ENCODE peak calls at places on chromosomes 1 and 21, in seven cellular contexts. N is pancreas, L is cardiac muscle cell, J is left ventricle myocardium inferior, Q is adrenal gland, S is astrocyte, A is ovary. M is an unnamed sample. For H3K27me3, the result is how much of the 10 kb centered on the place peaks cover.

GRCh38 chr1:241770115-241770514 is 77.9 kb upstream of the EXO1 start:
- DNase-seq in N (no peak), L (no peak), J (no peak), Q (no peak), S (no peak), A (no peak), M (no peak)

GRCh38 chr1:169475806-169476205 is 9.9 kb downstream of the SLC19A2 start:
- DNase-seq in N (no peak), L (no peak), J (no peak), Q (no peak), S (no peak), A (no peak), M (no peak)

GRCh38 chr1:192516776-192517297 is 58.7 kb upstream of the RGS1 start:
- DNase-seq in N (no peak), L (no peak), J (no peak), Q (no peak), S (peak), A (no peak), M (no peak)

GRCh38 chr1:93483606-93484005 is 35.7 kb downstream of the FNBP1L start:
- DNase-seq in N (no peak), L (no peak), J (no peak), Q (no peak), S (no peak), A (no peak), M (no peak)

GRCh38 chr1:178066904-178067531 is 26.9 kb upstream of the RASAL2 start:
- DNase-seq in N (no peak), L (peak), J (no peak), Q (no peak), S (peak), A (no peak), M (no peak)

GRCh38 chr1:54144366-54144765 is 8.4 kb downstream of the CDCP2 start:
- DNase-seq in N (no peak), L (no peak), J (no peak), Q (no peak), S (no peak), A (no peak), M (no peak)

GRCh38 chr1:172544481-172545104 is 11.6 kb downstream of the SUCO start:
- DNase-seq in N (no peak), L (no peak), J (no peak), Q (no peak), S (no peak), A (no peak), M (no peak)

GRCh38 chr1:11406845-11407244 is 72.1 kb upstream of the DISP3 start:
- DNase-seq in N (no peak), L (no peak), J (no peak), Q (no peak), S (no peak), A (no peak), M (no peak)

GRCh38 chr1:231040019-231040799 is at the start of gene FAM89A:
- DNase-seq in N (peak), L (peak), J (peak), Q (peak), S (no peak), A (peak), M (no peak)

GRCh38 chr1:32766328-32766972 is 50.7 kb downstream of the YARS1 start:
- DNase-seq in N (no peak), L (no peak), J (no peak), Q (no peak), S (no peak), A (peak), M (no peak)

GRCh38 chr1:54297596-54298283 is 97.8 kb downstream of the MRPL37 start:
- DNase-seq in N (no peak), L (no peak), J (no peak), Q (no peak), S (no peak), A (no peak), M (no peak)

GRCh38 chr1:67607699-67608098 is 77.3 kb upstream of the GADD45A start:
- DNase-seq in N (no peak), L (no peak), J (no peak), Q (no peak), S (no peak), A (no peak), M (no peak)

GRCh38 chr1:67610450-67610849 is 74.6 kb upstream of the GADD45A start:
- DNase-seq in N (no peak), L (no peak), J (no peak), Q (no peak), S (no peak), A (no peak), M (no peak)

GRCh38 chr1:67608661-67609571 is 76.1 kb upstream of the GADD45A start:
- DNase-seq in N (no peak), L (peak), J (no peak), Q (no peak), S (no peak), A (no peak), M (no peak)

GRCh38 chr1:67609942-67610341 is 75.1 kb upstream of the GADD45A start:
- DNase-seq in N (no peak), L (no peak), J (no peak), Q (no peak), S (no peak), A (no peak), M (no peak)

GRCh38 chr1:67609572-67609939 is 75.4 kb upstream of the GADD45A start:
- DNase-seq in N (no peak), L (no peak), J (no peak), Q (no peak), S (no peak), A (no peak), M (no peak)
- TF ChIP-seq CTCF in N (no peak), L (no peak), J (no peak), Q (no peak), S (no peak), A (no peak), M (no peak)

DNA sequence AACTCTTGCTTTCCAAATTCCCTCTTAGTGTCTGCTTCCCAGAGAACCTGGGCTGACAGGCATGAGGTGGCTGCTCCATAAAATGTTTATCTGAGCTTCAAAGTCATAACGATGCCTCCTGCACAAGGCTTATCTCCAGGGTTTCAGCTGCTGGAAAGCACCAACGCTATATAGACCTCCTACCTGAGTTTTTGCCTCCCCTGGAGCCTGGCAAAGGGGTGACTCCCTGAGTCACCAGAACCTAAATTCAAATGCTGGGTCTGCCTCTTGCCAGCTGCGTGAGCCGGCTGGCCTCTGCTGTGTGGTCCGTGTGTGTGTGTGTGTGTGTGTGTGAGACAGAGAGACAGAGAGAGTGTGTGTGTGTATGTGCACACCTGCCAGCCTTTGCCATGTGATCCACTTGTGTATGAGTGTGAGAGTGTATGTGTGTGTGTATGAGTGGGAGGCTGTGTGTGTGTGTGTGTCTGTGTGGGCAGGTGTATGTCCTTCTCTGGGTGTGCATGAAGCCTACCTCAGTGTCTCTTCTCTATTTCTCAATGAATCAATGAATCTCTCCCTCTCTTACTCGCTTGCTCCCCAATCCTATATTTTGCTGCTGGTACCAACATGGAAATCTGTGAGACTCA is 714.9 kb downstream of the MATN1 start:
- DNase-seq in N (no peak), L (no peak), J (no peak), Q (no peak), S (no peak), A (no peak), M (no peak)
- H3K27me3 ChIP-seq in N (under half), L (under half), J (under half), Q (under half), S (under half), A (under half), M (under half)

GRCh38 chr1:156852414-156852874 is 6.5 kb downstream of the INSRR start:
- DNase-seq in N (peak), L (peak), J (peak), Q (peak), S (no peak), A (peak), M (no peak)

GRCh38 chr1:156853761-156854160 is 5.2 kb downstream of the INSRR start:
- DNase-seq in N (no peak), L (no peak), J (no peak), Q (no peak), S (no peak), A (no peak), M (no peak)

GRCh38 chr1:156851779-156852413 is 7.0 kb downstream of the INSRR start:
- DNase-seq in N (peak), L (no peak), J (peak), Q (no peak), S (no peak), A (no peak), M (no peak)

GRCh38 chr1:156856282-156856785 is 2.6 kb downstream of the INSRR start:
- DNase-seq in N (no peak), L (no peak), J (no peak), Q (no peak), S (no peak), A (no peak), M (no peak)

GRCh38 chr1:156854634-156855033 is 4.3 kb downstream of the INSRR start:
- DNase-seq in N (no peak), L (no peak), J (no peak), Q (no peak), S (no peak), A (no peak), M (no peak)
- TF ChIP-seq CTCF in N (no peak), L (no peak), J (no peak), Q (no peak), S (no peak), A (no peak), M (peak)

DNA sequence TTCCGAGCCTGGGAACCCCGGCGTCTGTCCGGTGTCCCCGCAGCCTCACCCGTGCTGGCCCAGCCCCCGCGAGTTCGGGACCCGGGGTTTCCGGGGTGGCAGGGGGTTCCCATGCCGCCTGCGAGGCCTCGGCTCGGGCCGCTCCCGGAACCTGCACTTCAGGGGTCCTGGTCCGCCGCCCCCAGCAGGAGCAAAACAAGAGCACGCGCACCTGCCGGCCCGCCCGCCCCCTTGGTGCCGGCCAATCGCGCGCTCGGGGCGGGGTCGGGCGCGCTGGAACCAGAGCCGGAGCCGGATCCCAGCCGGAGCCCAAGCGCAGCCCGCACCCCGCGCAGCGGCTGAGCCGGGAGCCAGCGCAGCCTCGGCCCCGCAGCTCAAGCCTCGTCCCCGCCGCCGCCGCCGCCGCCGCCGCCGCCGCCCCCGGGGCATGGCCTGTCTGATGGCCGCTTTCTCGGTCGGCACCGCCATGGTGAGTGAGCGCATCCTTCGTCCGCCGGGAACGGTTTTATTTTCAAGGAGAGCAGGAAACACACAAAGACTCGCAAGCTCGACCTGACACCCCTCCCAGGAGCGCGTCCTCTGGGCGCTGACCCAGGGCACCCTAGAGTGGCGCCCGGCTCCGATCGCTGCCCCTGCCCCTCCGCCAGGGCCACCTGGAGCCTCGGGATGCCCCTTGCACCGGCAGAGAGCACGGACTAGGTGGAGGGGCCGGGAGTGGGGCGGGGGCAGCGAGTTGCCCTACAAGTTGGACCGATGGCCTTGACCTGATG is at the start of gene ABCG1:
- DNase-seq in N (peak), L (peak), J (peak), Q (peak), S (no peak), A (no peak), M (no peak)
- H3K27me3 ChIP-seq in N (under half), L (under half), J (under half), Q (under half), S (under half), A (under half), M (under half)

GRCh38 chr1:84506002-84506728 is at the start of the genes GNG5 and SPATA1:
- DNase-seq in N (peak), L (peak), J (peak), Q (peak), S (peak), A (peak), M (peak)
- TF ChIP-seq CTCF in N (no peak), L (no peak), J (no peak), Q (no peak), S (no peak), A (no peak), M (no peak)